ENCODE peak calls at places on chromosome 12, in four cellular contexts. S, U, J and W are unnamed samples.

GRCh38 chr12:10354502-10354901 is 35.3 kb downstream of the KLRK1 start:
- DNase-seq in S (no peak), U (peak; percentile 22), J (no peak), W (no peak)

GRCh38 chr12:9039397-9039977 is 50.1 kb downstream of the KLRG1 start:
- DNase-seq in S (no peak), U (peak; percentile 53), J (peak; percentile 69), W (no peak)

GRCh38 chr12:76123301-76124212 is 39.1 kb upstream of the NAP1L1 start:
- DNase-seq in S (no peak), U (peak; percentile 71), J (no peak), W (no peak)

GRCh38 chr12:11672361-11672760 is 22.9 kb downstream of the ETV6 start:
- DNase-seq in S (no peak), U (no peak), J (no peak), W (no peak)

GRCh38 chr12:6500466-6500865 is 6.6 kb downstream of the NCAPD2 start:
- DNase-seq in S (no peak), U (no peak), J (no peak), W (no peak)

GRCh38 chr12:10448236-10448635 is 4.9 kb downstream of the KLRC1 start:
- DNase-seq in S (no peak), U (no peak), J (no peak), W (no peak)

GRCh38 chr12:91574391-91574790 is 391.8 kb upstream of the DCN start:
- DNase-seq in S (no peak), U (peak; percentile 15), J (no peak), W (no peak)

GRCh38 chr12:19739195-19739776 is 300.0 kb downstream of the AEBP2 start:
- DNase-seq in S (peak; percentile 12), U (peak; percentile 52), J (peak; percentile 65), W (no peak)

GRCh38 chr12:111216387-111217159 is 152.3 kb downstream of the PHETA1 start:
- DNase-seq in S (no peak), U (no peak), J (no peak), W (no peak)

GRCh38 chr12:459430-460258 is at the start of gene B4GALNT3:
- DNase-seq in S (peak; percentile 20), U (peak; percentile 26), J (peak; percentile 70), W (no peak)

GRCh38 chr12:104501641-104502040 is 44.9 kb downstream of the CHST11 start:
- DNase-seq in S (no peak), U (no peak), J (no peak), W (no peak)

GRCh38 chr12:103503546-103504480 is 8.0 kb upstream of the C12orf42 start:
- DNase-seq in S (peak; percentile 21), U (peak; percentile 61), J (peak; percentile 70), W (peak; percentile 30)

GRCh38 chr12:108648371-108648770 is 14.7 kb upstream of the SELPLG start:
- DNase-seq in S (no peak), U (no peak), J (no peak), W (no peak)

GRCh38 chr12:119156401-119156800 is 22.3 kb upstream of the HSPB8 start:
- DNase-seq in S (no peak), U (no peak), J (no peak), W (no peak)

GRCh38 chr12:42792265-42792664 is 202.7 kb upstream of the PRICKLE1 start:
- DNase-seq in S (no peak), U (no peak), J (no peak), W (no peak)

GRCh38 chr12:69514845-69515244 is 44.7 kb downstream of the FRS2 start:
- DNase-seq in S (no peak), U (no peak), J (no peak), W (no peak)

GRCh38 chr12:105474672-105475071 is 144.2 kb downstream of the C12orf75 start:
- DNase-seq in S (no peak), U (peak; percentile 84), J (no peak), W (no peak)

GRCh38 chr12:8508912-8509841 is 4.1 kb upstream of the CLEC4D start:
- DNase-seq in S (no peak), U (no peak), J (no peak), W (no peak)

GRCh38 chr12:68292157-68292940 is 38.9 kb upstream of the IL22 start:
- DNase-seq in S (no peak), U (no peak), J (no peak), W (no peak)

GRCh38 chr12:11718768-11719253 is 69.3 kb downstream of the ETV6 start:
- DNase-seq in S (no peak), U (peak; percentile 90), J (no peak), W (no peak)

GRCh38 chr12:132471011-132471857 is 18.7 kb upstream of the FBRSL1 start:
- DNase-seq in S (no peak), U (peak; percentile 35), J (no peak), W (no peak)